ENCODE peak calls at places on chromosomes 4 and X, in seven cellular contexts. One of them, this sample, is unnamed.

GRCh38 chr4:138910201-138910913 is 105.2 kb upstream of the NOCT start:
- DNase-seq in H4: no peak
- DNase-seq in mucosa of gallbladder: no peak
- DNase-seq in NAMALWA: no peak
- DNase-seq in naive thymus-derived CD8-positive, alpha-beta T cell: no peak
- DNase-seq in AG08396: peak
- DNase-seq in NCI-H2029: peak
- DNase-seq in this sample: no peak

GRCh38 chrX:123626962-123627361 is 105.9 kb downstream of the THOC2 start:
- DNase-seq in H4: no peak
- DNase-seq in mucosa of gallbladder: no peak
- DNase-seq in NAMALWA: no peak
- DNase-seq in naive thymus-derived CD8-positive, alpha-beta T cell: no peak
- DNase-seq in AG08396: peak
- DNase-seq in NCI-H2029: no peak
- DNase-seq in this sample: no peak

GRCh38 chrX:38293741-38294140 is 33.6 kb downstream of the RPGR start:
- DNase-seq in H4: no peak
- DNase-seq in mucosa of gallbladder: no peak
- DNase-seq in NAMALWA: no peak
- DNase-seq in naive thymus-derived CD8-positive, alpha-beta T cell: no peak
- DNase-seq in AG08396: no peak
- DNase-seq in NCI-H2029: no peak
- DNase-seq in this sample: no peak

GRCh38 chr4:90183254-90183653 is 56.1 kb downstream of the CCSER1 start:
- DNase-seq in H4: no peak
- DNase-seq in mucosa of gallbladder: no peak
- DNase-seq in NAMALWA: no peak
- DNase-seq in naive thymus-derived CD8-positive, alpha-beta T cell: no peak
- DNase-seq in AG08396: no peak
- DNase-seq in NCI-H2029: no peak
- DNase-seq in this sample: no peak

GRCh38 chrX:150032742-150033141 is 94.5 kb upstream of the EOLA2 start:
- DNase-seq in H4: peak
- DNase-seq in mucosa of gallbladder: no peak
- DNase-seq in NAMALWA: no peak
- DNase-seq in naive thymus-derived CD8-positive, alpha-beta T cell: no peak
- DNase-seq in AG08396: peak
- DNase-seq in NCI-H2029: peak
- DNase-seq in this sample: no peak

GRCh38 chrX:65644621-65645287 is 22.7 kb upstream of the MSN start:
- DNase-seq in H4: peak
- DNase-seq in mucosa of gallbladder: peak
- DNase-seq in NAMALWA: no peak
- DNase-seq in naive thymus-derived CD8-positive, alpha-beta T cell: no peak
- DNase-seq in AG08396: peak
- DNase-seq in NCI-H2029: peak
- DNase-seq in this sample: no peak

GRCh38 chr4:61619528-61619927 is 419.4 kb downstream of the ADGRL3 start:
- DNase-seq in H4: no peak
- DNase-seq in mucosa of gallbladder: no peak
- DNase-seq in NAMALWA: peak
- DNase-seq in naive thymus-derived CD8-positive, alpha-beta T cell: no peak
- DNase-seq in AG08396: no peak
- DNase-seq in NCI-H2029: no peak
- DNase-seq in this sample: no peak

GRCh38 chrX:110588164-110588563 is 207.5 kb downstream of the CHRDL1 start:
- DNase-seq in H4: no peak
- DNase-seq in mucosa of gallbladder: no peak
- DNase-seq in NAMALWA: no peak
- DNase-seq in naive thymus-derived CD8-positive, alpha-beta T cell: no peak
- DNase-seq in AG08396: no peak
- DNase-seq in NCI-H2029: no peak
- DNase-seq in this sample: no peak

GRCh38 chr4:37651781-37652377 is 34.3 kb downstream of the RELL1 start:
- DNase-seq in H4: no peak
- DNase-seq in mucosa of gallbladder: no peak
- DNase-seq in NAMALWA: no peak
- DNase-seq in naive thymus-derived CD8-positive, alpha-beta T cell: no peak
- DNase-seq in AG08396: no peak
- DNase-seq in NCI-H2029: no peak
- DNase-seq in this sample: no peak

GRCh38 chr4:53763813-53764597 is 172.7 kb upstream of the LNX1 start:
- DNase-seq in H4: no peak
- DNase-seq in mucosa of gallbladder: no peak
- DNase-seq in NAMALWA: no peak
- DNase-seq in naive thymus-derived CD8-positive, alpha-beta T cell: no peak
- DNase-seq in AG08396: peak
- DNase-seq in NCI-H2029: no peak
- DNase-seq in this sample: no peak

GRCh38 chr4:21469438-21470032 is 479.0 kb downstream of the KCNIP4 start:
- DNase-seq in H4: peak
- DNase-seq in mucosa of gallbladder: no peak
- DNase-seq in NAMALWA: peak
- DNase-seq in naive thymus-derived CD8-positive, alpha-beta T cell: no peak
- DNase-seq in AG08396: no peak
- DNase-seq in NCI-H2029: peak
- DNase-seq in this sample: peak

GRCh38 chrX:104134583-104135261 is 22.1 kb downstream of the SLC25A53 start:
- DNase-seq in H4: no peak
- DNase-seq in mucosa of gallbladder: no peak
- DNase-seq in NAMALWA: no peak
- DNase-seq in naive thymus-derived CD8-positive, alpha-beta T cell: no peak
- DNase-seq in AG08396: no peak
- DNase-seq in NCI-H2029: no peak
- DNase-seq in this sample: no peak

GRCh38 chr4:123667496-123667895 is 270.9 kb downstream of the SPRY1 start:
- DNase-seq in H4: no peak
- DNase-seq in mucosa of gallbladder: no peak
- DNase-seq in NAMALWA: no peak
- DNase-seq in naive thymus-derived CD8-positive, alpha-beta T cell: no peak
- DNase-seq in AG08396: no peak
- DNase-seq in NCI-H2029: no peak
- DNase-seq in this sample: no peak

GRCh38 chr4:30770049-30770549 is 49.9 kb downstream of the PCDH7 start:
- DNase-seq in H4: peak
- DNase-seq in mucosa of gallbladder: no peak
- DNase-seq in NAMALWA: no peak
- DNase-seq in naive thymus-derived CD8-positive, alpha-beta T cell: no peak
- DNase-seq in AG08396: no peak
- DNase-seq in NCI-H2029: peak
- DNase-seq in this sample: no peak

GRCh38 chr4:176593943-176594342 is 198.8 kb downstream of the VEGFC start:
- DNase-seq in H4: no peak
- DNase-seq in mucosa of gallbladder: no peak
- DNase-seq in NAMALWA: peak
- DNase-seq in naive thymus-derived CD8-positive, alpha-beta T cell: no peak
- DNase-seq in AG08396: no peak
- DNase-seq in NCI-H2029: no peak
- DNase-seq in this sample: no peak

GRCh38 chr4:169099775-169100180 is 89.7 kb upstream of the CBR4 start:
- DNase-seq in H4: no peak
- DNase-seq in mucosa of gallbladder: no peak
- DNase-seq in NAMALWA: peak
- DNase-seq in naive thymus-derived CD8-positive, alpha-beta T cell: no peak
- DNase-seq in AG08396: no peak
- DNase-seq in NCI-H2029: no peak
- DNase-seq in this sample: no peak

GRCh38 chr4:172897046-172897445 is 271.6 kb upstream of the GALNT7 start:
- DNase-seq in H4: no peak
- DNase-seq in mucosa of gallbladder: no peak
- DNase-seq in NAMALWA: no peak
- DNase-seq in naive thymus-derived CD8-positive, alpha-beta T cell: no peak
- DNase-seq in AG08396: no peak
- DNase-seq in NCI-H2029: no peak
- DNase-seq in this sample: no peak

GRCh38 chrX:135432453-135432852 is 10.7 kb downstream of the SMIM10L2A start:
- DNase-seq in H4: no peak
- DNase-seq in mucosa of gallbladder: no peak
- DNase-seq in NAMALWA: no peak
- DNase-seq in naive thymus-derived CD8-positive, alpha-beta T cell: no peak
- DNase-seq in AG08396: no peak
- DNase-seq in NCI-H2029: no peak
- DNase-seq in this sample: no peak

GRCh38 chr4:181245326-181245725 is 997.9 kb upstream of the TENM3 start:
- DNase-seq in H4: no peak
- DNase-seq in mucosa of gallbladder: no peak
- DNase-seq in NAMALWA: no peak
- DNase-seq in naive thymus-derived CD8-positive, alpha-beta T cell: no peak
- DNase-seq in AG08396: no peak
- DNase-seq in NCI-H2029: no peak
- DNase-seq in this sample: no peak

GRCh38 chr4:182647901-182648300 is 269.3 kb downstream of the DCTD start:
- DNase-seq in H4: no peak
- DNase-seq in mucosa of gallbladder: no peak
- DNase-seq in NAMALWA: no peak
- DNase-seq in naive thymus-derived CD8-positive, alpha-beta T cell: no peak
- DNase-seq in AG08396: no peak
- DNase-seq in NCI-H2029: no peak
- DNase-seq in this sample: no peak

GRCh38 chr4:160276785-160277325 is 1174.0 kb downstream of the RAPGEF2 start:
- DNase-seq in H4: no peak
- DNase-seq in mucosa of gallbladder: no peak
- DNase-seq in NAMALWA: no peak
- DNase-seq in naive thymus-derived CD8-positive, alpha-beta T cell: no peak
- DNase-seq in AG08396: no peak
- DNase-seq in NCI-H2029: no peak
- DNase-seq in this sample: no peak